ENCODE peak calls at places on chromosomes 2 and 18, in eight cellular contexts. E is cardiac muscle cell; I is SK-N-SH; C is fibroblast of mammary gland; M is neural crest cell; V is H9; J is CD4-positive, alpha-beta T cell; Y is HCT116. X is an unnamed sample.

GRCh38 chr2:140354544-140354943 is 1574.4 kb upstream of the NXPH2 start:
- DNase-seq in J (no peak), I (no peak), E (no peak), C (no peak), V (no peak), M (no peak), Y (no peak), X (no peak)

GRCh38 chr2:210366675-210367080 is 51.7 kb upstream of the MYL1 start:
- DNase-seq in I (no peak), Y (no peak), C (peak), J (no peak), M (no peak), V (no peak), E (no peak), X (no peak)

GRCh38 chr18:28855524-28855923 is 678.6 kb upstream of the CDH2 start:
- DNase-seq in C (peak), J (no peak), V (no peak), Y (no peak), I (no peak), E (peak), M (no peak), X (no peak)

GRCh38 chr2:2812648-2813047 is 481.6 kb upstream of the MYT1L start:
- DNase-seq in C (no peak), Y (no peak), V (no peak), I (no peak), E (no peak), M (no peak), J (no peak), X (no peak)

GRCh38 chr2:127681288-127681771 is 6.0 kb upstream of the LIMS2 start:
- DNase-seq in J (no peak), Y (no peak), C (no peak), V (peak), I (peak), E (peak), M (no peak), X (no peak)

GRCh38 chr2:191636586-191636985 is 41.4 kb upstream of the NABP1 start:
- DNase-seq in Y (no peak), J (no peak), V (no peak), M (no peak), C (no peak), E (no peak), I (no peak), X (no peak)

GRCh38 chr2:164388511-164388910 is 232.8 kb downstream of the GRB14 start:
- DNase-seq in V (peak), Y (no peak), E (peak), I (no peak), J (no peak), C (peak), M (no peak), X (no peak)

GRCh38 chr18:33673689-33674088 is 95.7 kb downstream of the ASXL3 start:
- DNase-seq in C (peak), Y (no peak), V (no peak), J (no peak), I (no peak), E (no peak), M (no peak), X (no peak)

GRCh38 chr18:61589724-61590065 is 256.5 kb downstream of the CDH20 start:
- DNase-seq in M (no peak), I (no peak), C (peak), Y (no peak), J (no peak), E (peak), V (no peak), X (no peak)

GRCh38 chr2:142130111-142131015 is 453 bp downstream of the LRP1B start:
- DNase-seq in V (peak), C (peak), I (peak), J (no peak), M (peak), Y (peak), E (peak), X (peak)

GRCh38 chr2:23654756-23655155 is 269.8 kb downstream of the KLHL29 start:
- DNase-seq in Y (no peak), E (no peak), C (no peak), J (no peak), V (no peak), I (no peak), M (no peak), X (no peak)

GRCh38 chr2:42153944-42154593 is 15.1 kb upstream of the EML4 start:
- DNase-seq in J (no peak), M (no peak), V (no peak), C (no peak), Y (no peak), I (no peak), E (no peak), X (no peak)

GRCh38 chr2:113162173-113162572 is 11.6 kb upstream of the PSD4 start:
- DNase-seq in I (no peak), V (no peak), J (no peak), M (no peak), C (no peak), Y (no peak), E (no peak), X (no peak)

GRCh38 chr18:10242922-10243680 is 211.3 kb upstream of the APCDD1 start:
- DNase-seq in E (no peak), C (no peak), Y (no peak), J (no peak), M (no peak), I (no peak), V (peak), X (no peak)

GRCh38 chr18:37270046-37270665 is 295.4 kb downstream of the CELF4 start:
- DNase-seq in M (peak), C (peak), E (peak), Y (no peak), V (no peak), J (no peak), I (no peak), X (peak)

GRCh38 chr2:144524190-144524957 is 4.5 kb upstream of the ZEB2 start:
- DNase-seq in I (peak), M (peak), J (no peak), C (no peak), E (peak), V (peak), Y (no peak), X (peak)

GRCh38 chr2:40457846-40458245 is 6.0 kb upstream of the SLC8A1 start:
- DNase-seq in J (no peak), C (peak), V (no peak), E (peak), Y (no peak), I (no peak), M (no peak), X (no peak)

GRCh38 chr2:165198181-165198580 is 5.7 kb downstream of the SCN3A start:
- DNase-seq in I (no peak), V (no peak), J (no peak), M (no peak), E (no peak), C (no peak), Y (no peak), X (no peak)

GRCh38 chr2:39385172-39385571 is 51.9 kb downstream of the MAP4K3 start:
- DNase-seq in E (no peak), V (no peak), J (no peak), C (no peak), Y (no peak), M (no peak), I (no peak), X (no peak)

GRCh38 chr2:105537466-105537865 is 138.6 kb upstream of the FHL2 start:
- DNase-seq in E (no peak), Y (no peak), M (no peak), I (no peak), J (no peak), C (no peak), V (no peak), X (no peak)

GRCh38 chr2:2653221-2653620 is 322.1 kb upstream of the MYT1L start:
- DNase-seq in V (no peak), J (no peak), I (no peak), Y (no peak), M (no peak), E (no peak), C (no peak), X (no peak)

GRCh38 chr2:10752236-10752635 is 30.8 kb downstream of the ATP6V1C2 start:
- DNase-seq in C (no peak), J (no peak), Y (no peak), E (no peak), M (no peak), V (no peak), I (no peak), X (no peak)

GRCh38 chr2:9654429-9655100 is 23.8 kb upstream of the YWHAQ start:
- DNase-seq in I (no peak), Y (no peak), V (no peak), E (peak), C (no peak), M (no peak), J (no peak), X (no peak)

GRCh38 chr18:75073654-75074053 is 135.3 kb downstream of the PTGR3 start:
- DNase-seq in I (no peak), C (no peak), E (no peak), V (no peak), J (no peak), M (no peak), Y (no peak), X (no peak)

GRCh38 chr18:25853716-25854465 is 236.5 kb downstream of the SS18 start:
- DNase-seq in E (peak), Y (no peak), C (no peak), J (no peak), V (no peak), M (no peak), I (no peak), X (no peak)

GRCh38 chr18:23650963-23651927 is 11.5 kb downstream of the ANKRD29 start:
- DNase-seq in E (peak), I (peak), M (no peak), J (no peak), C (peak), V (no peak), Y (no peak), X (no peak)

GRCh38 chr2:10188211-10188610 is 65.7 kb downstream of the RRM2 start:
- DNase-seq in E (peak), M (no peak), Y (peak), I (peak), J (no peak), V (no peak), C (peak), X (peak)

GRCh38 chr2:222300725-222301295 is 2.0 kb upstream of the PAX3 start:
- DNase-seq in V (no peak), C (no peak), Y (no peak), E (no peak), I (no peak), M (peak), J (no peak), X (no peak)

GRCh38 chr18:62400916-62401315 is 75.8 kb downstream of the TNFRSF11A start:
- DNase-seq in V (no peak), C (no peak), Y (no peak), E (no peak), J (no peak), I (no peak), M (no peak), X (no peak)

GRCh38 chr2:60641866-60642788 is 88.7 kb upstream of the BCL11A start:
- DNase-seq in Y (peak), E (peak), J (no peak), M (peak), I (peak), C (peak), V (peak), X (peak)

GRCh38 chr2:237236188-237236587 is 150.5 kb downstream of the COPS8 start:
- DNase-seq in E (no peak), I (no peak), C (peak), V (no peak), M (no peak), J (no peak), Y (no peak), X (no peak)

GRCh38 chr18:57806201-57806890 is 3.2 kb upstream of the ATP8B1 start:
- DNase-seq in J (no peak), E (no peak), V (no peak), M (no peak), I (no peak), Y (no peak), C (no peak), X (no peak)

GRCh38 chr18:28176933-28177827 is at the start of gene CDH2:
- DNase-seq in M (peak), V (peak), J (no peak), Y (no peak), I (peak), C (peak), E (peak), X (peak)

DNA sequence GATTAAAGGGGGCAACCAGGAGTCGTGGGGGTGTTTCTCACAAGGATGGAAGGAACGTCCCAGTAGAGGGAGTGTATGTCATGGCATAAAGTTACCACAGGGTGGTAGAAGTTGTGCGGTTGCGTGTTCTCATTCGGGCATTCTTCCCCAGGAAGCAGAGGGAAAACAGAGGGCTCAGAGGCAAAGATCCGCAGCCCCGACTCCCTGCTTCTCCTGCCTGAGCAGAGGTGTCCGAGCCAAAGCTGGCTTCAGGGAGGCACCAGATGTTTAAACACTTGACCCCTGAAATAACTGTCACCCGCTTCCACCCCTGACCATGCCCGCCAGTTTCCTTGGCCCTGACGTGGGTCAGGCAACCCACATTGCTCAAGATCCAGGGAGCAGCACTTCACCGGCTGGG is 83.7 kb downstream of the EN1 start:
- DNase-seq in C (peak), Y (no peak), I (peak), J (no peak), E (peak), V (peak), M (no peak), X (peak)
- TF ChIP-seq CTCF in C (peak), Y (peak), I (peak), J (no peak), E (peak), V (peak), M (peak), X (peak)

DNA sequence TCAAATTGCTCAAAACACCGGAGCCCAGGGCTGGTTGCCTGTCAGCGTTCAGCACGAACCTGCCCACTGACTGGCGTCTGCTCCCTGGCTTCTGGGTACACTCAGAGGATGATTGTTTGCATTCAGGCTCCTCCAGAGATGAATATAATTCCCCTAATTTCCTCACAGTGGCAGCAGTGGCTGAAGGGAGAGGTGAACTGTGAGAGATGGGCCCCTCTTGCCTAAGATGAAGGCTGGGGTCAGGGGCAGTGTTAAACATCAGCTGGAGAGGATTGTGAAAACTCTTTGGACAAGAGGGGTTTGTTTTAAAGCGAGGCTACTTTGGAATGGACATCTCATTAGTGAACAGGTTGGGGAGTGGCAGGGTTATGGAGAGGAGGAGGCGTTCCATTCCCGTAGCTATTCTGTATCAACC is 31.0 kb downstream of the TCF7L1 start:
- DNase-seq in V (no peak), M (no peak), C (no peak), E (no peak), I (peak), J (no peak), Y (no peak), X (no peak)
- TF ChIP-seq CTCF in V (no peak), M (no peak), C (no peak), E (no peak), I (no peak), J (no peak), Y (no peak), X (no peak)

DNA sequence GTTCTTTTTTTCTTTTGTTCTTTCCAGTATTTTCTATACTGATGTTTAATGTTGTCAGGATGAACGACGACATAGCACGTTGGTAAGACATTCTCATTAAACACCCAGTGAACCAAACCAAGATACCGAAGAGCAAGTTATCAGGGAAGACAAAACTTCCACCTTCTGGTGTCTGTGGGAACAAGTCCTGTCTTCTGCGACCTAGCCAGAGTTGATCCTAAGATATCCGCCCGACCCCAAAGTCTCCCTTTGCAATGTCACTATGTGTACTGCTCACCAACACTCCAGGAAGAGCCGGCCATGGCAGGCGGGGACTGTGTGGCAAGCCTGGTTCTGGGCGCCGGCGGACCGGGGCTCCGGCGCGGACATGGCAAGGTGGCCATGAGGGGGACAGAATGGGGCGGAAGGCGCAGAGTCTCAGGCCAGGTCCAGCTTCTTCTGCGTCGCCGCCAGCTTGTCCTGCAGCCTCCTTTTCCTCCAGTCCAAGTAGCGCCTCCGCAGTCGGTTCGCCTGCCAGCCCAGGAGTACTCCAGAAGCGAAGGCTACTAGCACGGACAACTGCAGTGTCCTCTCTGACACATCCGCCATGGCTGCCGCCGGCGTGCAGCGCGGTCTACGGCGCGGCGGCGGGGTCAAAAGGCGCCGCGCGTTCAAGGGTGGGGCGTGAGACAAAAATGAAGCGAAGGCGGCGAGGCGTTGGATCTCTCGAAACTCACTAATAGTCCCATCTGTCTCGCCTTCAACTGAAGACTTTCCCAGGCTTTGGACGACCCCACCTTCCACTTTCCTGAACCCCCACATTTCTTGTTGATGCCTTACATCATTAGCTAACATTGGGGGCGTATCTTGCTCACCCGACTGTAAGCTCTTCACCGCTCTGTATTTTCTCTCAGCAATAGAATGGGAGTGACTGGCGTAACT is at the start of gene MTLN:
- DNase-seq in Y (peak), C (peak), I (peak), J (peak), M (peak), V (peak), E (peak), X (peak)
- TF ChIP-seq CTCF in Y (no peak), C (no peak), I (no peak), J (no peak), M (no peak), V (no peak), E (no peak), X (no peak)

DNA sequence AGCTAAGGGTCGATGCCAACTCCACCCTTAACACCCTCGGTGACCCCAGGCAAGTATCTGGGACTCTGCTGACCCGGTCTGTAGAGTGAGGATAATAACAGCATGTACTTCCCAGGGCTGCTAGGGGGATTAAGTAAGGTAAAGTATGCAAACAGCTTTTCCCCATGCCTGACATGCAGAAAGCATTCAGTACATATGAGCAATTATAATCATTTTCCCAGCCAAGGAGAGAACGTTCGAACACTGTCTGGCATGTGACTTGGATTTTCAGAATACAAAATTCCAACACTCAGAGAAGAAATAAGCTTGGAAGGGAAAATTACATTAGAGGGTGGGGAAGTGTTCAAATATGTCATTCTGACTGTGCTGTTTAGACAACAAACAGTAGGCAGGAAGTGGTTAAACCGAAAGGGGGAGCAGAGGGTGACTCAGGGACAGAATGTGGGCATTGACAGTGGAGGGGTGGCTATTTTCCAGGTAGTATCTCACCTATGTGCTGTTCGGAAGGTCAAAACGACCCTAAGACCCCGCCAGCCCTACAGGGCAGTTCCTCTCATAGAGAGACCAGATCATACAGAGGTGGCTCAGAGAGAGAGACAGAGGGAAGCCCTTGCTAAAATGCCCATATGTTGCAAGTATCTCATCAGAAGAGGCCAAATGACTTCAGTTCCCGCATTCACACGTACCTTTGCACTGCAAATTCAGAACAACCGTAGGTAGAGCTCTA is 14.9 kb downstream of the ASPRV1 start:
- DNase-seq in M (no peak), E (peak), C (peak), I (no peak), Y (peak), V (no peak), J (peak), X (no peak)
- TF ChIP-seq CTCF in M (no peak), E (no peak), C (no peak), I (no peak), Y (no peak), V (no peak), J (no peak), X (no peak)

GRCh38 chr2:156319811-156320490 is 12.6 kb downstream of the NR4A2 start:
- DNase-seq in E (peak), V (peak), M (no peak), I (peak), C (peak), Y (no peak), J (no peak), X (no peak)
- TF ChIP-seq CTCF in E (no peak), V (peak), M (peak), I (no peak), C (peak), Y (no peak), J (no peak), X (no peak)

DNA sequence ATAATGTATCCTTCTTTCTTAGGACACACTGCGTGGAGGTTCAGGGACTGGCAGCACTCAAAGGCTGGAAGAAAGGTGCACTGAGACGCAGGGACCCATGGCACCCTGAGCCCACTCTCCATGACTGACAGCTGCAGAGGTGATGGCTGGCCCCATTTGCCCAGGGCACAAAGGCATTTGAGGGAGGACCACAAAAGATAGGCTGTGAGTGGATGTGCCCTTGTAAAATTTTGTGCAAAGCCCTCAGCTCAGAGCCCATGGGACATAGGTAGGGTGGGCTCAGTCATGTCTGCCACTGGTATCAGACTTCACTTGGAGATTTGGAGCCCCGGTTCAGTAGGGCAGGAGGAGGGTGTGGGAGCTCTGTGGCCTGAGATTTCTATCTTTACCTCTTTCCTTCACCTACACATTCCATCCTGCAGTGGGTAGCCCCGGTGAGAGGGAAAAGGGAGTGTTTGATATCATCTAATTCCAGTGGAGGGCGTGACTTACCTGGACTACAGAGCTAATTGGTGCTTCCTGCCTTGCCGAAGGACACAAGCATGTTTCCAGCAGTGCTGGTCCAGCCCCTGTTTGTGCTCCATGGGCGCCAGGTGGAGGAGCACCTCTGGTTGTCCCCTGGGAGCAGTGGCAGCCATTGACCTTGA is 312.2 kb downstream of the EN1 start:
- DNase-seq in C (no peak), J (no peak), Y (no peak), M (no peak), E (no peak), I (no peak), V (no peak), X (no peak)
- TF ChIP-seq CTCF in C (no peak), J (no peak), Y (peak), M (no peak), E (no peak), I (no peak), V (peak), X (no peak)